ENCODE peak calls at places on chromosomes 13 and 19, in five cellular contexts. I is AG09309, N is ovary, X is fibroblast of mammary gland, O is Peyer's patch. Z is an unnamed sample.

GRCh38 chr19:34662919-34663318 is 14.0 kb downstream of the SCGB2B2 start:
- DNase-seq in O (peak), X (peak), N (no peak), I (no peak), Z (peak)

GRCh38 chr13:49502954-49503353 is 7.2 kb downstream of the PHF11 start:
- DNase-seq in O (no peak), X (peak), I (no peak), N (no peak), Z (no peak)

GRCh38 chr13:27637289-27637626 is 15.6 kb downstream of the POLR1D start:
- DNase-seq in N (no peak), O (no peak), I (no peak), X (no peak), Z (no peak)

GRCh38 chr13:94267581-94267980 is 211.9 kb downstream of the DCT start:
- DNase-seq in I (no peak), O (no peak), X (no peak), N (no peak), Z (no peak)

GRCh38 chr13:110453767-110454166 is 107.8 kb downstream of the RAB20 start:
- DNase-seq in X (no peak), O (no peak), I (peak), N (no peak), Z (no peak)

GRCh38 chr13:38462605-38463004 is 113.0 kb downstream of the UFM1 start:
- DNase-seq in N (no peak), I (no peak), X (no peak), O (no peak), Z (peak)

GRCh38 chr19:35549174-35549788 is 3.9 kb downstream of the TMEM147 start:
- DNase-seq in O (peak), X (peak), N (peak), I (peak), Z (peak)

GRCh38 chr13:106533101-106533939 is 2.1 kb downstream of the EFNB2 start:
- DNase-seq in I (no peak), O (no peak), N (peak), X (peak), Z (peak)

GRCh38 chr13:88461272-88462009 is 790.3 kb downstream of the SLITRK5 start:
- DNase-seq in X (no peak), N (no peak), I (no peak), O (no peak), Z (no peak)

GRCh38 chr13:95614641-95615245 is 29.8 kb downstream of the DZIP1 start:
- DNase-seq in I (no peak), X (no peak), O (no peak), N (no peak), Z (no peak)

GRCh38 chr13:87954116-87954515 is 282.9 kb downstream of the SLITRK5 start:
- DNase-seq in N (no peak), O (no peak), X (peak), I (no peak), Z (no peak)

GRCh38 chr13:103515410-103515809 is 449.2 kb upstream of the SLC10A2 start:
- DNase-seq in X (no peak), O (no peak), N (no peak), I (no peak), Z (no peak)

GRCh38 chr19:46204008-46204407 is 25.5 kb upstream of the IGFL1 start:
- DNase-seq in O (no peak), I (no peak), N (no peak), X (no peak), Z (no peak)

GRCh38 chr19:35362261-35363000 is 4.2 kb downstream of the FFAR3 start:
- DNase-seq in X (no peak), I (no peak), N (no peak), O (no peak), Z (no peak)

GRCh38 chr19:41449079-41449864 is 6.3 kb downstream of the ERICH4 start:
- DNase-seq in N (peak), I (no peak), O (peak), X (peak), Z (peak)
- H3K4me3 ChIP-seq in N (no peak), I (peak), O (peak), X (peak), Z (peak)

GRCh38 chr13:33277946-33278345 is 7.6 kb downstream of the STARD13 start:
- DNase-seq in I (no peak), N (no peak), O (no peak), X (peak), Z (no peak)

GRCh38 chr13:33277351-33277750 is 8.2 kb downstream of the STARD13 start:
- DNase-seq in N (no peak), X (no peak), I (no peak), O (no peak), Z (no peak)

GRCh38 chr13:33276581-33276980 is 9.0 kb downstream of the STARD13 start:
- DNase-seq in O (no peak), X (no peak), N (no peak), I (no peak), Z (no peak)

GRCh38 chr13:33274264-33274663 is 11.3 kb downstream of the STARD13 start:
- DNase-seq in O (no peak), N (no peak), I (no peak), X (peak), Z (no peak)

DNA sequence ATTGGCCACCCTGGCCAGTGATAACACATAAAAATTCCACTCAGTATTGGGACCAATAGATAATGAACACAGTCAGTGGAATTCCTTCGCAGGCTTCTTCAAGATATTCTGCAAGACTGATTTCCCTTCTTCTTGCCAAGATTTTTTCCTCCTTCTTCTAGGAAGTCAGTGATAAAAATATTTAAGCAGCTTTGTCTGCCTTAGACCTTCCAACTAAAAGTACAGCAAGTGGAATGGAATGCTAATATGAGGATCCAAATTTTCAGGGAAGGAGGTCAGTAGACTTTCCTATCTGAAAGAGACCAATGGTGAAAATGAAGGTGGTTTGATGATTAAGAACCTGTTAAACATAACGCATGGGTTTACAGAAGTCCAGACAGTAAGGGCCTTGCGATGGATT is 9.6 kb downstream of the STARD13 start:
- DNase-seq in X (peak), I (no peak), N (no peak), O (no peak), Z (no peak)
- TF ChIP-seq CTCF in X (no peak), I (no peak), N (no peak), O (no peak), Z (no peak)

GRCh38 chr13:112710855-112711527 is 21.2 kb downstream of the ATP11A start:
- DNase-seq in X (no peak), N (peak), I (no peak), O (no peak), Z (no peak)
- H3K4me3 ChIP-seq in X (peak), N (no peak), I (peak), O (no peak), Z (no peak)

DNA sequence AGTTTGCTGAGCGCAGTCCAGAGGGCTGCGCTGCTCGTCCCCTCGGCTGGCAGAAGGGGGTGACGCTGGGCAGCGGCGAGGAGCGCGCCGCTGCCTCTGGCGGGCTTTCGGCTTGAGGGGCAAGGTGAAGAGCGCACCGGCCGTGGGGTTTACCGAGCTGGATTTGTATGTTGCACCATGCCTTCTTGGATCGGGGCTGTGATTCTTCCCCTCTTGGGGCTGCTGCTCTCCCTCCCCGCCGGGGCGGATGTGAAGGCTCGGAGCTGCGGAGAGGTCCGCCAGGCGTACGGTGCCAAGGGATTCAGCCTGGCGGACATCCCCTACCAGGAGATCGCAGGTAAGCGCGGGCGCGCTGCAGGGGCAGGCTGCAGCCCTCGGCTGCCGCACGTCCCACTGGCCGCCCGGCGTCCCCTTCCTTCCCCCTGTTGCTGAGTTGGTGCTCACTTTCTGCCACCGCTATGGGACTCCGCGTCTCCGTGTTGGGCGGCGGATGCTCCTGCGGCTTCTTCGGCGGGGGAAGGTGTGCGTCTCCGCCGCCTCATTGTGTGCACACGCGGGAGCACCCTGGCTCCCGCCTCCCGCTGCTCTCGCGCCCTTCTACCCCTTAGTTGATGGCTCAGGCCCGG is 786 bp downstream of the GPC6 start:
- DNase-seq in O (no peak), X (peak), I (peak), N (peak), Z (no peak)
- TF ChIP-seq CTCF in O (no peak), X (no peak), I (no peak), N (no peak), Z (no peak)

GRCh38 chr19:2300533-2300932 is 7.4 kb downstream of the LINGO3 start:
- DNase-seq in X (no peak), N (no peak), I (no peak), O (no peak), Z (no peak)

GRCh38 chr19:2305424-2305823 is 2.5 kb downstream of the LINGO3 start:
- DNase-seq in N (no peak), I (no peak), X (no peak), O (no peak), Z (no peak)

GRCh38 chr19:2305974-2306806 is 1.8 kb downstream of the LINGO3 start:
- DNase-seq in N (no peak), O (no peak), I (no peak), X (no peak), Z (no peak)

GRCh38 chr19:2303209-2303798 is 4.7 kb downstream of the LINGO3 start:
- DNase-seq in I (no peak), X (no peak), O (no peak), N (no peak), Z (no peak)

GRCh38 chr19:2302319-2303208 is 5.4 kb downstream of the LINGO3 start:
- DNase-seq in X (peak), O (peak), N (no peak), I (no peak), Z (no peak)
- H3K4me3 ChIP-seq in X (no peak), O (peak), N (no peak), I (no peak), Z (no peak)

DNA sequence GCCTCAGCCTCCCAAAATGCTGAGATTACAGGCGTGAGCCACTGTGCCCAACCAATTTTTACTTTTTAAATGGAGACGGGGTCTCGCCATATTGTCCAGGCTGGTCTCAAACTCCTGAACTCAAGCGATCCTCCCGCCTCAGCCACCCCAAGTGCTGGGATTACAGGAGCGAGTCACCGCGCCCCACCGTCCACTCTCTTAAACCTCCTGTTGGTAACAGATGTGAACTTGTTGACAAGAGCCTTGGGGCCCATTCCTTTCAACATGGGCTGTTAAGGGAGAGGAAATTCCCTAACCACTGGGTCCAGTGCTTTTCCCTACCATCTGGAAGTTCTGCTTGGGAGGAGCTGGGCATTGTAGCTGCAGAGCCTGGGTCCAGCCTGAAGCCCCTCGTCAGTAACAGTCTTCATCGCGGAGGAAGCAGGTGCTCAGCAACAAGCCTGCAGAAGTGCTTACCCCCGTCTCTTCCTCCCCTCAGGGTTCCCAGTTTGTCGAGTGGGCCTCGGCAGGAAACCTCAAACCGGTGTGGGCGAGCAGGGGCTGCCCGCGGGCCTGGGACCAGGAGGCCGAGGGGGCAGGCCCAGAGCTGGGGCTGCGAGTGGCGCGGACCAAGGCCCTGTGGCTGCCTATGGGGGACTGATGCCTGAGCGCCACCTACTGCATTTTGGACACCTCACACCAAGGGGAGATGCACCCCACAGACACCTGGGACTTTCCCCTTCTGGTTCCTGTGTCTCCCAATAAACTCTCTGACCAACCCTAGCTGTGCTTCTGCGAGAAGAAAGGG is 4.0 kb upstream of the FLT3LG start:
- DNase-seq in O (peak), N (no peak), I (no peak), X (no peak), Z (peak)
- TF ChIP-seq CTCF in O (peak), N (no peak), I (no peak), X (no peak), Z (peak)

DNA sequence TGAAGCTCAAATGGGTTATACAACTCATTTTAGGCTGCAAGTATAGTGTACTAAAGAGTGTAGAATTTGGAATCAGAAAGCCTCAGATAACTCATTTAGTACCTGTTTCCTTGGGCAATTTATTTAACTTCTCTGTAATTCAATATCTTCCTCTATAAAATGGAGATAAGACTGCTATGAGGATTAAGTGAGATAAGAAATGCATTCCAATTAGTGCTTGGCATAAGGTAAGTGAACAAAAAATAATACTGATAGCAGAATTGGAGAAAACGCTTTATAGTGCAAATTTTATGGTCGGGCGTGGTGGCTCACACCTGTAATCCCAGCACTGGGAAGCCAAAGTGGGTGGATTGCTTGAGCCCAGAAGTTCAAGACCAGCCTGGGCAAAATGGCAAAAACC is 25.0 kb downstream of the DACH1 start:
- DNase-seq in O (no peak), N (no peak), X (no peak), I (no peak), Z (no peak)
- H3K4me3 ChIP-seq in O (no peak), N (no peak), X (no peak), I (no peak), Z (no peak)